ENCODE peak calls at places on chromosomes 16 and 17, in five cellular contexts. T is Right ventricle myocardium superior; A is COR-L47; B is uterus; Z is stimulated activated CD4-positive, alpha-beta T cell treated with anti-CD3 and anti-CD28 coated beads, Interleukin-15, amount 100 ng/mL, for 1 hour. Q is an unnamed sample.

GRCh38 chr16:46891910-46892309 is 7.7 kb downstream of the GPT2 start:
- DNase-seq in T (no peak), A (no peak), B (no peak), Z (no peak), Q (no peak)

GRCh38 chr16:11342021-11342855 is 3.0 kb upstream of the RMI2 start:
- DNase-seq in T (no peak), A (no peak), B (no peak), Z (no peak), Q (no peak)

GRCh38 chr16:65875362-65876199 is 490.9 kb upstream of the CDH5 start:
- DNase-seq in T (no peak), A (no peak), B (no peak), Z (no peak), Q (no peak)

GRCh38 chr16:74734361-74735161 is 33.9 kb upstream of the MLKL start:
- DNase-seq in T (no peak), A (no peak), B (no peak), Z (no peak), Q (peak; percentile 25)

GRCh38 chr16:25575363-25575762 is 116.4 kb upstream of the HS3ST4 start:
- DNase-seq in T (no peak), A (no peak), B (no peak), Z (no peak), Q (no peak)

GRCh38 chr17:57570740-57571344 is 174.3 kb downstream of the CCDC182 start:
- DNase-seq in T (peak; percentile 55), A (peak; percentile 94), B (no peak), Z (no peak), Q (no peak)

GRCh38 chr16:90020838-90021382 is 1.7 kb upstream of the DBNDD1 start:
- DNase-seq in T (no peak), A (peak; percentile 31), B (no peak), Z (no peak), Q (no peak)

GRCh38 chr16:75836377-75837010 is 110.2 kb upstream of the CPHXL start:
- DNase-seq in T (no peak), A (no peak), B (no peak), Z (no peak), Q (no peak)

GRCh38 chr16:78785218-78785617 is 685.8 kb downstream of the WWOX start:
- DNase-seq in T (no peak), A (no peak), B (no peak), Z (no peak), Q (no peak)

GRCh38 chr17:81385320-81386111 is 9.7 kb upstream of the BAHCC1 start:
- DNase-seq in T (peak; percentile 60), A (no peak), B (peak; percentile 72), Z (no peak), Q (peak; percentile 58)

GRCh38 chr17:37079735-37080134 is 131.0 kb downstream of the AATF start:
- DNase-seq in T (no peak), A (no peak), B (no peak), Z (no peak), Q (no peak)

GRCh38 chr16:77840623-77841274 is 52.4 kb downstream of the VAT1L start:
- DNase-seq in T (no peak), A (no peak), B (no peak), Z (no peak), Q (no peak)

GRCh38 chr16:87583453-87584131 is 18.7 kb upstream of the JPH3 start:
- DNase-seq in T (no peak), A (no peak), B (no peak), Z (no peak), Q (no peak)

GRCh38 chr17:68600881-68601564 is at the start of gene FAM20A:
- DNase-seq in T (peak; percentile 75), A (peak; percentile 62), B (peak; percentile 56), Z (no peak), Q (peak; percentile 42)

GRCh38 chr16:2288701-2289100 is 20.8 kb upstream of the RNPS1 start:
- DNase-seq in T (no peak), A (no peak), B (no peak), Z (no peak), Q (no peak)

GRCh38 chr17:50276588-50277356 is 2.5 kb downstream of the TMEM92 start:
- DNase-seq in T (peak; percentile 20), A (no peak), B (no peak), Z (no peak), Q (no peak)

GRCh38 chr17:61460796-61461585 is 8.8 kb downstream of the TBX4 start:
- DNase-seq in T (no peak), A (no peak), B (no peak), Z (no peak), Q (no peak)

GRCh38 chr17:39597372-39598046 is 10.2 kb downstream of the NEUROD2 start:
- DNase-seq in T (no peak), A (no peak), B (no peak), Z (no peak), Q (no peak)

GRCh38 chr17:7579001-7579838 is at the start of gene CD68:
- DNase-seq in T (peak; percentile 74), A (no peak), B (peak; percentile 74), Z (no peak), Q (peak; percentile 84)

GRCh38 chr16:79599256-79599836 is 1.2 kb downstream of the MAF start:
- DNase-seq in T (peak; percentile 52), A (no peak), B (no peak), Z (no peak), Q (peak; percentile 51)

GRCh38 chr16:69772560-69773254 is 10.6 kb downstream of the WWP2 start:
- DNase-seq in T (no peak), A (no peak), B (no peak), Z (no peak), Q (no peak)

GRCh38 chr16:80369559-80369958 is 171.2 kb upstream of the DYNLRB2 start:
- DNase-seq in T (peak; percentile 35), A (no peak), B (peak; percentile 52), Z (no peak), Q (no peak)

GRCh38 chr16:56851671-56852400 is 13.2 kb upstream of the SLC12A3 start:
- DNase-seq in T (no peak), A (no peak), B (no peak), Z (no peak), Q (no peak)

GRCh38 chr17:65018612-65019290 is 37.8 kb downstream of the GNA13 start:
- DNase-seq in T (no peak), A (no peak), B (no peak), Z (no peak), Q (no peak)

GRCh38 chr16:1474796-1475551 is at the start of gene CLCN7:
- DNase-seq in T (peak; percentile 97), A (peak; percentile 76), B (peak; percentile 89), Z (peak; percentile 77), Q (peak; percentile 96)

GRCh38 chr16:85491798-85492616 is 121.1 kb upstream of the GSE1 start:
- DNase-seq in T (peak; percentile 84), A (no peak), B (peak; percentile 67), Z (no peak), Q (peak; percentile 75)

GRCh38 chr17:80297996-80298560 is 37.4 kb downstream of the RNF213 start:
- DNase-seq in T (no peak), A (peak; percentile 29), B (no peak), Z (no peak), Q (peak; percentile 51)

GRCh38 chr16:2474877-2475412 is at the start of gene TBC1D24:
- DNase-seq in T (peak; percentile 93), A (peak; percentile 83), B (peak; percentile 79), Z (peak; percentile 64), Q (peak; percentile 95)

GRCh38 chr17:81422776-81423697 is 27.8 kb downstream of the BAHCC1 start:
- DNase-seq in T (peak; percentile 83), A (no peak), B (peak; percentile 89), Z (no peak), Q (peak; percentile 89)

GRCh38 chr16:50300942-50301625 is 34.7 kb downstream of the ADCY7 start:
- DNase-seq in T (peak; percentile 31), A (no peak), B (no peak), Z (no peak), Q (no peak)

GRCh38 chr17:266701-267656 is 85.5 kb upstream of the DOC2B start:
- DNase-seq in T (peak; percentile 61), A (no peak), B (peak; percentile 29), Z (no peak), Q (peak; percentile 65)

GRCh38 chr16:71460246-71460645 is 1.8 kb downstream of the ZNF23 start:
- DNase-seq in T (no peak), A (no peak), B (no peak), Z (no peak), Q (no peak)

GRCh38 chr17:30082807-30083206 is 33.8 kb upstream of the NSRP1 start:
- DNase-seq in T (no peak), A (no peak), B (no peak), Z (no peak), Q (no peak)

GRCh38 chr16:4309102-4309832 is 6.6 kb upstream of the GLIS2 start:
- DNase-seq in T (no peak), A (no peak), B (no peak), Z (no peak), Q (no peak)

GRCh38 chr16:18932243-18932997 is 6.2 kb upstream of the SMG1 start:
- DNase-seq in T (no peak), A (no peak), B (no peak), Z (no peak), Q (no peak)

GRCh38 chr16:30722443-30722842 is 23.5 kb downstream of the SRCAP start:
- DNase-seq in T (no peak), A (no peak), B (no peak), Z (no peak), Q (no peak)

GRCh38 chr17:57990037-57990436 is 2.0 kb upstream of the VEZF1 start:
- DNase-seq in T (no peak), A (no peak), B (no peak), Z (no peak), Q (no peak)

GRCh38 chr16:31273676-31274075 is 13.9 kb downstream of the ITGAM start:
- DNase-seq in T (no peak), A (no peak), B (no peak), Z (no peak), Q (no peak)

GRCh38 chr16:84193480-84193879 is 2.5 kb downstream of the ADAD2 start:
- DNase-seq in T (no peak), A (no peak), B (no peak), Z (no peak), Q (no peak)

GRCh38 chr17:44543213-44543904 is 13.9 kb upstream of the FZD2 start:
- DNase-seq in T (no peak), A (no peak), B (no peak), Z (no peak), Q (no peak)

Q was measured in psoas muscle.